ENCODE peak calls at places on chromosome 18, in nine cellular contexts. M is spleen, H is breast epithelium, X is thoracic aorta, U is right lobe of liver, Y is SJSA1, G is tibial artery, T is stomach, E is aorta. F is an unnamed sample. For H3K9me3, the result is how much of the 10 kb centered on the place peaks cover.

GRCh38 chr18:74528478-74528877 is 5.8 kb upstream of the CNDP1 start:
- DNase-seq in M (no peak), H (no peak), X (no peak), U (no peak), Y (no peak), G (no peak), T (no peak), E (no peak), F (no peak)

GRCh38 chr18:36328385-36328858 is 30.9 kb downstream of the FHOD3 start:
- DNase-seq in M (no peak), H (no peak), X (no peak), U (no peak), Y (no peak), G (no peak), T (no peak), E (no peak), F (no peak)

GRCh38 chr18:22639026-22639463 is 221.3 kb upstream of the CTAGE1 start:
- DNase-seq in M (no peak), H (no peak), X (no peak), U (no peak), Y (no peak), G (no peak), T (no peak), E (no peak), F (no peak)

GRCh38 chr18:395481-396250 is 104.8 kb downstream of the COLEC12 start:
- DNase-seq in M (no peak), H (no peak), X (no peak), U (no peak), Y (peak), G (peak), T (peak), E (no peak), F (no peak)

GRCh38 chr18:23307567-23308295 is 145.4 kb upstream of the RIOK3 start:
- DNase-seq in M (peak), H (no peak), X (no peak), U (no peak), Y (peak), G (no peak), T (no peak), E (no peak), F (no peak)

GRCh38 chr18:28159055-28159454 is 17.9 kb downstream of the CDH2 start:
- DNase-seq in M (no peak), H (no peak), X (no peak), U (no peak), Y (no peak), G (no peak), T (no peak), E (no peak), F (no peak)

GRCh38 chr18:13481331-13481730 is 245.0 kb downstream of the FAM210A start:
- DNase-seq in M (no peak), H (no peak), X (no peak), U (no peak), Y (no peak), G (no peak), T (no peak), E (no peak), F (no peak)

GRCh38 chr18:63648241-63648640 is 4.2 kb upstream of the SERPINB4 start:
- DNase-seq in M (no peak), H (no peak), X (no peak), U (no peak), Y (no peak), G (no peak), T (no peak), E (no peak), F (no peak)

GRCh38 chr18:21163647-21164625 is 52.3 kb upstream of the ROCK1 start:
- DNase-seq in M (no peak), H (no peak), X (no peak), U (no peak), Y (no peak), G (peak), T (no peak), E (no peak), F (no peak)

GRCh38 chr18:76421291-76422078 is 73.6 kb downstream of the ZNF516 start:
- DNase-seq in M (no peak), H (no peak), X (no peak), U (no peak), Y (no peak), G (no peak), T (peak), E (no peak), F (peak)

GRCh38 chr18:59478591-59478990 is 119.5 kb upstream of the LMAN1 start:
- DNase-seq in M (no peak), H (no peak), X (no peak), U (no peak), Y (no peak), G (no peak), T (no peak), E (no peak), F (no peak)

GRCh38 chr18:26487437-26487836 is 60.9 kb downstream of the KCTD1 start:
- DNase-seq in M (no peak), H (no peak), X (no peak), U (no peak), Y (no peak), G (no peak), T (peak), E (no peak), F (no peak)

GRCh38 chr18:5909130-5909529 is 13.8 kb upstream of the TMEM200C start:
- DNase-seq in M (no peak), H (no peak), X (no peak), U (no peak), Y (no peak), G (no peak), T (no peak), E (no peak), F (no peak)

GRCh38 chr18:13451208-13451530 is 232.6 kb downstream of the LDLRAD4 start:
- DNase-seq in M (no peak), H (no peak), X (no peak), U (peak), Y (no peak), G (no peak), T (peak), E (peak), F (no peak)

GRCh38 chr18:41378628-41379027 is 576.4 kb upstream of the PIK3C3 start:
- DNase-seq in M (no peak), H (no peak), X (no peak), U (no peak), Y (no peak), G (no peak), T (no peak), E (no peak), F (no peak)

GRCh38 chr18:42298744-42299685 is 344.0 kb downstream of the PIK3C3 start:
- DNase-seq in M (peak), H (peak), X (peak), U (peak), Y (peak), G (peak), T (peak), E (peak), F (peak)

GRCh38 chr18:60549338-60549960 is 176.9 kb upstream of the MC4R start:
- DNase-seq in M (no peak), H (no peak), X (no peak), U (no peak), Y (no peak), G (no peak), T (no peak), E (no peak), F (no peak)

GRCh38 chr18:25876334-25876979 is 214.0 kb downstream of the SS18 start:
- DNase-seq in M (no peak), H (no peak), X (no peak), U (no peak), Y (no peak), G (no peak), T (no peak), E (no peak), F (no peak)

GRCh38 chr18:25298853-25299274 is 53.1 kb downstream of the ZNF521 start:
- DNase-seq in M (no peak), H (no peak), X (no peak), U (no peak), Y (peak), G (no peak), T (no peak), E (no peak), F (no peak)

GRCh38 chr18:67924656-67925055 is 408.1 kb upstream of the DSEL start:
- DNase-seq in M (no peak), H (no peak), X (no peak), U (no peak), Y (no peak), G (no peak), T (no peak), E (no peak), F (no peak)

GRCh38 chr18:68757121-68757520 is 40.8 kb upstream of the CCDC102B start:
- DNase-seq in M (no peak), H (no peak), X (no peak), U (no peak), Y (no peak), G (no peak), T (no peak), E (no peak), F (no peak)

GRCh38 chr18:48007955-48008701 is 77.7 kb upstream of the SMAD2 start:
- DNase-seq in M (peak), H (peak), X (no peak), U (peak), Y (peak), G (no peak), T (peak), E (peak), F (peak)

GRCh38 chr18:63676927-63677326 is 15.2 kb upstream of the SERPINB3 start:
- DNase-seq in M (no peak), H (no peak), X (no peak), U (no peak), Y (no peak), G (no peak), T (no peak), E (no peak), F (no peak)

GRCh38 chr18:22455425-22456150 is 37.9 kb upstream of the CTAGE1 start:
- DNase-seq in M (no peak), H (no peak), X (no peak), U (no peak), Y (no peak), G (no peak), T (no peak), E (no peak), F (no peak)

GRCh38 chr18:26405190-26405781 is 143.1 kb downstream of the KCTD1 start:
- DNase-seq in M (no peak), H (no peak), X (no peak), U (no peak), Y (no peak), G (no peak), T (peak), E (no peak), F (no peak)

GRCh38 chr18:59057969-59058368 is 81.7 kb upstream of the SEC11C start:
- DNase-seq in M (no peak), H (no peak), X (no peak), U (no peak), Y (no peak), G (no peak), T (no peak), E (no peak), F (no peak)

GRCh38 chr18:42174909-42175308 is 219.9 kb downstream of the PIK3C3 start:
- DNase-seq in M (no peak), H (no peak), X (no peak), U (no peak), Y (no peak), G (no peak), T (no peak), E (no peak), F (no peak)

GRCh38 chr18:61901334-61901986 is 8.7 kb upstream of the RNF152 start:
- DNase-seq in M (no peak), H (no peak), X (no peak), U (peak), Y (peak), G (no peak), T (peak), E (no peak), F (no peak)

GRCh38 chr18:60508108-60508507 is 135.5 kb upstream of the MC4R start:
- DNase-seq in M (no peak), H (no peak), X (no peak), U (no peak), Y (no peak), G (no peak), T (no peak), E (no peak), F (no peak)

GRCh38 chr18:13279181-13280065 is 60.9 kb downstream of the LDLRAD4 start:
- DNase-seq in M (no peak), H (peak), X (no peak), U (no peak), Y (no peak), G (peak), T (no peak), E (no peak), F (no peak)

GRCh38 chr18:35311506-35311905 is 21.5 kb upstream of the ZSCAN30 start:
- DNase-seq in M (no peak), H (no peak), X (no peak), U (no peak), Y (no peak), G (no peak), T (no peak), E (no peak), F (no peak)
- H3K9me3 ChIP-seq in M (half or more), H (under half), X (under half), U (under half), Y (under half), G (under half), T (under half), E (under half), F (half or more)

GRCh38 chr18:9293948-9294347 is 40.6 kb upstream of the TWSG1 start:
- DNase-seq in M (no peak), H (no peak), X (no peak), U (no peak), Y (no peak), G (no peak), T (no peak), E (no peak), F (no peak)

GRCh38 chr18:9290171-9290570 is 44.4 kb upstream of the TWSG1 start:
- DNase-seq in M (no peak), H (no peak), X (no peak), U (no peak), Y (no peak), G (no peak), T (no peak), E (no peak), F (no peak)

GRCh38 chr18:9289698-9290097 is 44.9 kb upstream of the TWSG1 start:
- DNase-seq in M (no peak), H (no peak), X (no peak), U (no peak), Y (no peak), G (no peak), T (no peak), E (no peak), F (no peak)

GRCh38 chr18:9296233-9297006 is 38.2 kb upstream of the TWSG1 start:
- DNase-seq in M (no peak), H (no peak), X (no peak), U (no peak), Y (no peak), G (no peak), T (no peak), E (no peak), F (no peak)

DNA sequence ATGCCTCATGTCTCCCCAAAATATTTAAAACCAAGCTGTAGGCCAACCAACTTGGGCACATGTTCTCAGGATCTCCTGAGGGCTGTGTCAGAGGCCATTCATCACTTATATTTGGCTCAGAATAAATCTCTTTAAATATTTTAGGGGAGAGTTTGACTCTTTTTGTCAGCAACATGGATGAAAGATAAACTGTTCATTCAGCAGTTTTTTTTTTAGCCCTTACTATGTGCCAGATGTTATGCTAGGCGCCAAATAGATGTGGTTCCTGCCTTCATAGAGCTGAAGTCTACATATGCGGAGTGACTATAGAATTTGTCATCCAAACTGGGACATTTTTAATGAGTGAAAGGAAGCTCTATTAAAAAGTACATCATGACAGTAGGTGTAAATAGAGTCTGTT is 42.5 kb upstream of the TWSG1 start:
- DNase-seq in M (no peak), H (no peak), X (no peak), U (no peak), Y (no peak), G (no peak), T (no peak), E (no peak), F (no peak)
- H3K9me3 ChIP-seq in M (half or more), H (under half), X (under half), U (under half), Y (under half), G (under half), T (under half), E (under half), F (under half)

GRCh38 chr18:9196568-9196967 is 60.0 kb downstream of the ANKRD12 start:
- DNase-seq in M (no peak), H (no peak), X (no peak), U (no peak), Y (no peak), G (no peak), T (no peak), E (no peak), F (no peak)
- H3K9me3 ChIP-seq in M (under half), H (under half), X (under half), U (under half), Y (under half), G (under half), T (under half), E (under half), F (under half)

GRCh38 chr18:46302866-46303485 is 198.8 kb downstream of the HAUS1 start:
- DNase-seq in M (peak), H (no peak), X (no peak), U (no peak), Y (no peak), G (no peak), T (no peak), E (peak), F (no peak)
- H3K9me3 ChIP-seq in M (under half), H (under half), X (under half), U (under half), Y (under half), G (under half), T (under half), E (under half), F (under half)

GRCh38 chr18:54140641-54141040 is 83.8 kb downstream of the MBD2 start:
- DNase-seq in M (no peak), H (no peak), X (no peak), U (no peak), Y (no peak), G (no peak), T (no peak), E (no peak), F (no peak)
- H3K9me3 ChIP-seq in M (under half), H (under half), X (under half), U (under half), Y (under half), G (under half), T (under half), E (under half), F (under half)

GRCh38 chr18:72555101-72555500 is 11.0 kb upstream of the CBLN2 start:
- DNase-seq in M (no peak), H (no peak), X (no peak), U (no peak), Y (no peak), G (no peak), T (no peak), E (no peak), F (no peak)

DNA sequence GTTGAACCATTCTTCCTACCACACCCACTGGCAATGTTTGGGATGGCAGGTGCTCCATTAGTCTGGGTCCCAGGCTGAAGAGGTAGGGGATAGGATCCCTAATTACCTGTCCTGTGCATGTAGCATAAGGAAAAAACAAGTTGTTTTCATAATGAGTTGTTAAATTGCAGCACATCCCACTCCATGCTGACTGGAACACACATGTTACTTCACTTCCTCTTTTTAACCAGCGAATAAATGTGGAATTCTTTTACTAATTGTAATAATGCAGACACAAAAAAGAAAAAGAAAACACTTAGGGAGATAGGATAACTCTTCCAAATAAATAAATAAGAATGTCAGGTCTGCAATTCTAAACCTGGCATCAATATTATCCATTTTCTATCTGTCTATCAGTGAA is 11.8 kb upstream of the CBLN2 start:
- DNase-seq in M (no peak), H (no peak), X (no peak), U (no peak), Y (no peak), G (no peak), T (no peak), E (no peak), F (no peak)
- H3K9me3 ChIP-seq in M (under half), H (under half), X (under half), U (under half), Y (under half), G (under half), T (under half), E (under half), F (under half)

GRCh38 chr18:65901522-65901921 is 150.7 kb downstream of the CDH7 start:
- DNase-seq in M (no peak), H (no peak), X (no peak), U (no peak), Y (no peak), G (no peak), T (no peak), E (no peak), F (no peak)
- H3K9me3 ChIP-seq in M (under half), H (under half), X (under half), U (under half), Y (under half), G (under half), T (under half), E (under half), F (under half)

DNA sequence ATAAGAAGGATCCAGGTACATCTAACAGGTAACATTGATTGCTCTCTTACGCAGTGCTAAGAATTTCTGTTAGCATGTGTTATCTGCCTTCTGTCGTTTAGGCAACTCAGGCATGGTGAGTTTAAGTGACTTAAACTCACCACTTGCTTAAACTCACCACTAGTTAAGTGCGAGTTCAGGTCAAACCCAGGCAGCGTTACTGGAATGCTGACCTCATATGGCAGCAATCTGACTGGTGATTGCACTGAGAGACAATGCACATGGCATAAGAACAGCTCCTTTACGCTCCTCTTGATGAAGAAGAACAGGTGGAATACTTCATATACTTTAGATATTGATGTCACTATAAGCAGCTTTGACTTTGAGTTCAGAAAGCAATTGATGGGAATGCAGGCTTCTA is 954.1 kb downstream of the SOCS6 start:
- DNase-seq in M (no peak), H (no peak), X (no peak), U (no peak), Y (no peak), G (no peak), T (no peak), E (no peak), F (no peak)
- H3K9me3 ChIP-seq in M (under half), H (under half), X (under half), U (under half), Y (under half), G (under half), T (under half), E (under half), F (under half)

GRCh38 chr18:79883461-79884295 is 67.8 kb downstream of the SLC66A2 start:
- DNase-seq in M (peak), H (no peak), X (no peak), U (no peak), Y (peak), G (no peak), T (no peak), E (peak), F (peak)
- H3K9me3 ChIP-seq in M (under half), H (under half), X (under half), U (under half), Y (under half), G (under half), T (under half), E (under half), F (under half)

F was measured in lower lobe of right lung.